ENCODE peak calls at places on chromosomes 11 and 22, in ten cellular contexts. U is stomach, Q is K562, W is heart left ventricle, M is suprapubic skin, K is HCT116, R is IMR-90, C is H1, O is tibial nerve, B is transverse colon. N is an unnamed sample. For H3K27me3, the result is how much of the 10 kb centered on the place peaks cover.

GRCh38 chr11:47099213-47099917 is 77.3 kb downstream of the ARFGAP2 start:
- DNase-seq in U (peak), Q (no peak), W (no peak), M (no peak), K (no peak), R (peak), C (no peak), O (no peak), B (no peak), N (no peak)

GRCh38 chr11:10742460-10743208 is 8.4 kb upstream of the CTR9 start:
- DNase-seq in U (no peak), Q (peak), W (no peak), M (no peak), K (no peak), R (peak), C (no peak), O (no peak), B (no peak), N (no peak)

GRCh38 chr11:47523491-47524199 is 29.3 kb downstream of the CELF1 start:
- DNase-seq in U (no peak), Q (peak), W (peak), M (no peak), K (no peak), R (peak), C (no peak), O (peak), B (no peak), N (no peak)

GRCh38 chr11:94507485-94507884 is 4.8 kb upstream of the C11orf97 start:
- DNase-seq in U (no peak), Q (no peak), W (no peak), M (no peak), K (no peak), R (no peak), C (no peak), O (no peak), B (no peak), N (no peak)

GRCh38 chr11:35418847-35419712 is at the start of gene SLC1A2:
- DNase-seq in U (no peak), Q (no peak), W (peak), M (no peak), K (no peak), R (peak), C (peak), O (no peak), B (no peak), N (no peak)

GRCh38 chr22:43792905-43793304 is 19.2 kb downstream of the EFCAB6 start:
- DNase-seq in U (no peak), Q (no peak), W (no peak), M (no peak), K (no peak), R (no peak), C (no peak), O (no peak), B (no peak), N (no peak)

GRCh38 chr22:32644252-32645100 is 157.0 kb upstream of the TIMP3 start:
- DNase-seq in U (peak), Q (no peak), W (peak), M (peak), K (no peak), R (peak), C (no peak), O (peak), B (peak), N (peak)

GRCh38 chr11:107221743-107222142 is 203.5 kb upstream of the GUCY1A2 start:
- DNase-seq in U (no peak), Q (no peak), W (no peak), M (no peak), K (no peak), R (no peak), C (no peak), O (no peak), B (no peak), N (no peak)

GRCh38 chr22:22369962-22370265 is 125.3 kb downstream of the VPREB1 start:
- DNase-seq in U (no peak), Q (no peak), W (no peak), M (no peak), K (no peak), R (no peak), C (no peak), O (no peak), B (no peak), N (no peak)
- H3K27me3 ChIP-seq in U (under half), Q (under half), W (under half), M (under half), K (half or more), R (under half), C (half or more), O (under half), B (under half), N (under half)

GRCh38 chr22:26513852-26514251 is 1.6 kb upstream of the TFIP11 start:
- DNase-seq in U (no peak), Q (no peak), W (no peak), M (no peak), K (no peak), R (no peak), C (no peak), O (no peak), B (no peak), N (no peak)

GRCh38 chr22:26514419-26515161 is 2.3 kb upstream of the TFIP11 start:
- DNase-seq in U (no peak), Q (no peak), W (no peak), M (no peak), K (no peak), R (no peak), C (no peak), O (no peak), B (no peak), N (no peak)

GRCh38 chr22:26515938-26516337 is 3.7 kb upstream of the TFIP11 start:
- DNase-seq in U (no peak), Q (no peak), W (no peak), M (no peak), K (no peak), R (no peak), C (no peak), O (no peak), B (no peak), N (no peak)

GRCh38 chr22:26508148-26508547 is 4.1 kb downstream of the TFIP11 start:
- DNase-seq in U (no peak), Q (no peak), W (no peak), M (no peak), K (no peak), R (no peak), C (no peak), O (no peak), B (no peak), N (no peak)

DNA sequence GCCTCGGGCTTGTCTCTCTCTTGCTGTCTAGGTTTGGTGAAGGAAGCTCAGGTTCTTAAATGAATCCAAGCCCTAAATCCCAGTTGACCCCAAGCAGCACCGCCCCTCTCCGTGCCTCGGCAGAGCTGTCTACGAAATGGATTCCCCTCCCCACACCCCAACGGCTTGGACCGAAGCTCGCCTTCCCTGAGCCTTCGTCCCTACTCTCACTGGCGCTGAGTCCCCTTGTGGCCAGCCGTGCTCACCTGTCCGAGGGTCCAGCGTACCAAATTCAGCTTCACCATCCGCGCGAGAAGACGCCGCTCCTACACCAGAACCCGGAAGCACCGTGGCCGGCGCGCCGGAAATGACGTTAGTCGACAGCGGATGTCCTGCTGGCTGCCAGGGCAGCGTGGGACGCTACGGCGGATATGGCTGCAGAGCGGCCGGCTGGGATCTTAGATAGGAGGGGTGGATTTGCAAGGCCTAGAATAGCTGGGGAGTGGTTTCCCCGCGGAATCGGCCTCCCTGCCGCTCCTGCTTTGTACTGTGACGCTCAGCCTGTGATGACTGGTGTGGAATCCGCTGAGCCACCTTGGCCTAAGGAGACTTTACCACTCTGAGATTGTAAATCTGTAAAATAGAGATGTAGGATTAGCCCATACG is at the start of gene TFIP11:
- DNase-seq in U (peak), Q (peak), W (peak), M (peak), K (peak), R (peak), C (peak), O (peak), B (peak), N (peak)
- TF ChIP-seq POLR2A in U (no peak), Q (peak), W (peak), M (peak), K (peak), R (peak), C (peak), O (peak), B (peak), N (peak)

DNA sequence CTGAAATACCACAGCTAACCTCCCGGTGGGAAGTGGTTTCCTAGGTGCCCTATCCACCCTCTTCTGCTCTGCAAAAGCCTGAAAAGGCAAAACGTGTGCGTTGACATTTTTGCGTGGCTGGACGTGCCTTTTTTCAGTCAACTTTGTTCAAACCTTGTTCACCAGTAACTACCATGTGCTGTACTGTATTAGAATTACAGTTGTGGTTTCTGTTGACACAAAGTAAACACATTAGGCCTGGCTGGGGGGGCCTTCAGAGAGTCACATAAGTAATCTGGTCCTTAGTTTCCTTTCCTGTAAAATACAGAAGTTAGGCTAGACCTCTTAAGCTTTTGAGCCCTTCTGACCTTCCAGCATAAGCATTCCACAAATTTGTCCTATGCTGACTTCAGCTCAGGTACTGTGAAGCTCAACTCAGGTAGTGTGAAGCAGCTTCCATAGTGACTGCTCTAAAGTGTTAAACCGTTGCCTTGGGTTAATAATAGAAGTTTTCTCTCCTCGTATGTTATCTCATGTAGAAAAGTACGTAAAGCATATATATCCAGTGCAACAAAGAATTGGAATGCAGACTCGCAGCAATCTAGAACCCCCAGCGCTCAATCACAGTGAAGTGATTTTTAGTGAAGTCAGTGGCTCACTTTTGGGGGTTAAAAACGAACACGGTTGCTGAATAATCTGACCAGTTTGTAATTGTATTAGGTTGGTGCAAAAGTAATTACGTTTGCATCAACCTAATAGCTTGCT is 1.8 kb downstream of the EWSR1 start:
- DNase-seq in U (no peak), Q (no peak), W (no peak), M (no peak), K (no peak), R (peak), C (no peak), O (no peak), B (no peak), N (no peak)
- H3K27me3 ChIP-seq in U (under half), Q (under half), W (under half), M (under half), K (under half), R (under half), C (under half), O (under half), B (under half), N (under half)

GRCh38 chr11:117204283-117205080 is 5.3 kb downstream of the TAGLN start:
- DNase-seq in U (no peak), Q (no peak), W (no peak), M (no peak), K (no peak), R (no peak), C (no peak), O (no peak), B (no peak), N (no peak)
- TF ChIP-seq POLR2A in U (no peak), Q (no peak), W (no peak), M (no peak), K (no peak), R (no peak), C (peak), O (no peak), B (no peak), N (no peak)

GRCh38 chr11:2293396-2294339 is 8.1 kb downstream of the C11orf21 start:
- DNase-seq in U (peak), Q (no peak), W (peak), M (no peak), K (no peak), R (no peak), C (peak), O (no peak), B (peak), N (peak)
- H3K27me3 ChIP-seq in U (under half), Q (under half), W (under half), M (under half), K (under half), R (under half), C (under half), O (under half), B (under half), N (under half)

GRCh38 chr11:69834811-69835800 is 15.9 kb upstream of the FGF3 start:
- DNase-seq in U (no peak), Q (no peak), W (no peak), M (peak), K (no peak), R (no peak), C (no peak), O (no peak), B (no peak), N (no peak)

GRCh38 chr11:69834251-69834650 is 15.0 kb upstream of the FGF3 start:
- DNase-seq in U (no peak), Q (no peak), W (no peak), M (peak), K (no peak), R (no peak), C (no peak), O (no peak), B (no peak), N (no peak)

GRCh38 chr11:69839516-69839915 is 20.3 kb upstream of the FGF3 start:
- DNase-seq in U (no peak), Q (no peak), W (no peak), M (peak), K (no peak), R (no peak), C (no peak), O (no peak), B (no peak), N (peak)

GRCh38 chr11:69837791-69838190 is 18.6 kb upstream of the FGF3 start:
- DNase-seq in U (no peak), Q (no peak), W (no peak), M (peak), K (no peak), R (no peak), C (no peak), O (no peak), B (no peak), N (peak)

GRCh38 chr11:69836401-69836800 is 17.2 kb upstream of the FGF3 start:
- DNase-seq in U (no peak), Q (no peak), W (no peak), M (peak), K (no peak), R (no peak), C (no peak), O (no peak), B (no peak), N (no peak)
- TF ChIP-seq POLR2A in U (no peak), Q (no peak), W (no peak), M (no peak), K (no peak), R (no peak), C (no peak), O (no peak), B (no peak), N (no peak)

DNA sequence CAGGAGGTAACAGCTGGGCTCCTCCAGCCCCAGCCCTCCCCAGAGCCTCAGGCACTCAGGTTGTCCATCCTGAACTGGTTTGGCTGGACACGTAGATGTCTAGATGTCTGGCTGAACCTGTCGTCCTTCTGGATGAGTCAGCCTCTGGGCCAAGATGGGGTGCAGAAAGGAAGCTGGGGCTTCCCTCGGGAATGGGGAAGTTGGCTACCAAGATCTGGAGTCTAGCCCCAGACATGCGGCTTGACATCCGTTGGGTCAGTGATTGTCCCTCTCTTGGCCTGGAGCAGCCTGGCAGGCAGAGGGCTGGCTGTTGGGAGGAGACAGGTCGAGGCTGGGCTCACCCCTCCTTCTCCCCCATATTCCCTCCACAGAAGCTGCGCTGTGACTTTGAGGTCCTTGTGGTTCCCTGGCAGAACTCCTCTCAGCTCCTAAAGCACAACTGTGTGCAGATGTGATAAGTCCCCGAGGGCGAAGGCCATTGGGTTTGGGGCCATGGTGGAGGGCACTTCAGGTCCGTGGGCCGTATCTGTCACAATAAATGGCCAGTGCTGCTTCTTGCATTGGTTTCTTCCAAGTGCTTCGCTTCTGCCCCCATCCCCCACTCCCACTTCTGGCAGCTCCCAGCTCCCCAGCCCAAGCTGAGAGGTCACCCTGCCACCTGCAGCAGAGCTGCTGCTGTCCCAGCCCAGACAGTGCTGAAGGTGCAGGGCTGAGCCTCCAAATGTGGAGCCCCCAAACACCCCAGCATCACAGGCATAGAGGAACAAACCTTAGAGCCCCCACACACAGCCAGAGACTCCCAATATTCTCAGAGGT is 1.3 kb downstream of the CST6 start:
- DNase-seq in U (no peak), Q (peak), W (no peak), M (no peak), K (no peak), R (no peak), C (no peak), O (no peak), B (no peak), N (no peak)
- H3K27me3 ChIP-seq in U (under half), Q (under half), W (under half), M (under half), K (under half), R (under half), C (under half), O (under half), B (under half), N (under half)

GRCh38 chr22:19957445-19957844 is 15.8 kb upstream of the TXNRD2 start:
- DNase-seq in U (no peak), Q (no peak), W (no peak), M (no peak), K (no peak), R (no peak), C (no peak), O (no peak), B (no peak), N (no peak)

GRCh38 chr22:19959587-19960490 is 18.2 kb upstream of the TXNRD2 start:
- DNase-seq in U (no peak), Q (peak), W (no peak), M (no peak), K (no peak), R (no peak), C (no peak), O (no peak), B (no peak), N (no peak)

GRCh38 chr22:19960491-19961200 is 19.0 kb upstream of the TXNRD2 start:
- DNase-seq in U (no peak), Q (no peak), W (no peak), M (no peak), K (no peak), R (no peak), C (no peak), O (no peak), B (no peak), N (peak)

GRCh38 chr22:19958083-19959042 is 16.7 kb upstream of the TXNRD2 start:
- DNase-seq in U (no peak), Q (no peak), W (no peak), M (no peak), K (no peak), R (peak), C (no peak), O (no peak), B (no peak), N (peak)

DNA sequence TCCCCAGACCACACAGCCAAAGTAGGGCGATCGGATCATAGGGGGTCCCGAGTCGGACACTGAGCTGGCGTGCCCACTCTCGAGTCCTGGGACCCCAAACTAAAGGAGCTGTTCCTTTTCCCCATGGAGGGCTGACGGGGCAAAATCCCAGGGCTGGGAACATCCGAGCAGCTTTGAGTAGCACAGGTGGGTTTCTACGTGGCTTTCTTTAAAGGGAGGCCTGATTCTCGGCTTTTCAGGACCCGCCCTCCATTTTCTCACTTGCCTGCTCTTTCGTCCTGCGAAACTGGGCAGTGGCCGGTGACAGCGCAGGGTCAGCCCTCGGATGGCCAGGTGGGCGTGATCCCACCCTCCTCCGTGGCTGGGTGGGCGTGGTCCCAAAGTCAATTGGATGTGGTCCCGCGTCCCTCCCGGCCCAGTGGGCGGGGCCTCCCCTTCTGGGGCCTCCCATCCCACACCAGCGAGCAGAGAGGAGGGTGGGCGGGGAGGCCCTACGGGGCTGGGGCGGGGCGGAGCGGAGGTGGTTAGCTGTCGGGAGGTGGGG is 17.5 kb upstream of the TXNRD2 start:
- DNase-seq in U (peak), Q (peak), W (peak), M (peak), K (peak), R (peak), C (peak), O (peak), B (peak), N (peak)
- TF ChIP-seq POLR2A in U (no peak), Q (peak), W (no peak), M (no peak), K (no peak), R (no peak), C (peak), O (no peak), B (no peak), N (peak)

DNA sequence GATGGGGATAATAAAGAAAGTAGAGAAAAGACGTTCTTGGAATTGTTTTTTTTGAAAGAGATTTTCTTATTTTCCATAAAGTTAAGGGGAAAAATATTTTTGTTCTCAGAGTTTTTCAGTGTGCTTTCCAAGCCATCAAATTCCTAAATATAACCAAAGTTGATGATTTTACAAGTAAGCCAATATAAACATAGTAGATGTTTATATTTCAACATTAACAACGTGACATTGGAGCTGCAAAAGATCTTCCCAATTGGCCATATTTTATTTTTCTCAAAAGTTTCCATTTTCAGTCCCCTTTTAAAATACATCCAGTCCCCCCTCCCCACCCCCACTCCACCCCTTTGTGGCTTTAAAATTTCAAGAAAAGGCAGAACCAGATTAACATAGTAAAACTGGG is 80.9 kb upstream of the PICALM start:
- DNase-seq in U (no peak), Q (no peak), W (no peak), M (no peak), K (no peak), R (no peak), C (no peak), O (no peak), B (no peak), N (no peak)
- H3K27me3 ChIP-seq in U (under half), Q (under half), W (under half), M (under half), K (under half), R (under half), C (under half), O (under half), B (under half), N (under half)

GRCh38 chr11:125070699-125071254 is 7.7 kb downstream of the SLC37A2 start:
- DNase-seq in U (peak), Q (peak), W (peak), M (no peak), K (peak), R (peak), C (no peak), O (peak), B (peak), N (peak)
- TF ChIP-seq POLR2A in U (no peak), Q (peak), W (no peak), M (no peak), K (no peak), R (no peak), C (no peak), O (no peak), B (no peak), N (no peak)